ENCODE peak calls at places on chromosomes 3 and 15, in four cellular contexts. O is OCI-LY7, H is prostate gland, X is lung. R is an unnamed sample. For H3K4me1, the result is how much of the 10 kb centered on the place peaks cover.

GRCh38 chr3:38005076-38006020 is 14.8 kb downstream of the VILL start:
- DNase-seq in O (no peak), H (peak), X (no peak), R (no peak)

GRCh38 chr3:48088056-48088748 is 72.0 kb upstream of the MAP4 start:
- DNase-seq in O (peak), H (peak), X (no peak), R (no peak)

GRCh38 chr3:143201066-143201465 is 81.5 kb downstream of the CHST2 start:
- DNase-seq in O (peak), H (no peak), X (no peak), R (no peak)

GRCh38 chr3:123089611-123090301 is 22.9 kb downstream of the PDIA5 start:
- DNase-seq in O (no peak), H (peak), X (no peak), R (no peak)

GRCh38 chr3:131821376-131821775 is 213.4 kb downstream of the CPNE4 start:
- DNase-seq in O (no peak), H (no peak), X (no peak), R (no peak)

GRCh38 chr3:36373084-36373483 is 7.2 kb upstream of the STAC start:
- DNase-seq in O (no peak), H (no peak), X (no peak), R (peak)

GRCh38 chr3:42830437-42831320 is 21.4 kb downstream of the ACKR2 start:
- DNase-seq in O (peak), H (no peak), X (no peak), R (peak)

GRCh38 chr3:60314064-60314463 is 937.2 kb downstream of the FHIT start:
- DNase-seq in O (no peak), H (no peak), X (no peak), R (no peak)

GRCh38 chr15:25883860-25884259 is 20.7 kb upstream of the ATP10A start:
- DNase-seq in O (no peak), H (no peak), X (no peak), R (no peak)

GRCh38 chr3:76383781-76384180 is 598.4 kb upstream of the ZNF717 start:
- DNase-seq in O (no peak), H (no peak), X (no peak), R (no peak)

GRCh38 chr15:45134682-45135604 is 5.1 kb downstream of the DUOX1 start:
- DNase-seq in O (no peak), H (no peak), X (no peak), R (no peak)

GRCh38 chr3:196202516-196202970 is 8.7 kb downstream of the ZDHHC19 start:
- DNase-seq in O (no peak), H (no peak), X (peak), R (no peak)

GRCh38 chr3:155572085-155572484 is 172.8 kb downstream of the PLCH1 start:
- DNase-seq in O (no peak), H (no peak), X (no peak), R (no peak)

GRCh38 chr15:63915209-63915887 is 81.6 kb upstream of the HERC1 start:
- DNase-seq in O (no peak), H (no peak), X (no peak), R (peak)
- H3K27ac ChIP-seq in O (no peak), H (no peak), X (no peak), R (no peak)

GRCh38 chr3:58043933-58044332 is 35.7 kb downstream of the FLNB start:
- DNase-seq in O (no peak), H (no peak), X (no peak), R (no peak)
- H3K4me1 ChIP-seq in O (under half), H (under half), X (under half), R (under half)

GRCh38 chr3:177567833-177568232 is 370.6 kb upstream of the TBL1XR1 start:
- DNase-seq in O (no peak), H (no peak), X (no peak), R (peak)

GRCh38 chr3:177569823-177570657 is 372.8 kb upstream of the TBL1XR1 start:
- DNase-seq in O (no peak), H (no peak), X (no peak), R (peak)

GRCh38 chr3:177571271-177571972 is 374.1 kb upstream of the TBL1XR1 start:
- DNase-seq in O (no peak), H (no peak), X (no peak), R (no peak)

GRCh38 chr3:177565981-177566380 is 368.7 kb upstream of the TBL1XR1 start:
- DNase-seq in O (no peak), H (no peak), X (no peak), R (peak)

DNA sequence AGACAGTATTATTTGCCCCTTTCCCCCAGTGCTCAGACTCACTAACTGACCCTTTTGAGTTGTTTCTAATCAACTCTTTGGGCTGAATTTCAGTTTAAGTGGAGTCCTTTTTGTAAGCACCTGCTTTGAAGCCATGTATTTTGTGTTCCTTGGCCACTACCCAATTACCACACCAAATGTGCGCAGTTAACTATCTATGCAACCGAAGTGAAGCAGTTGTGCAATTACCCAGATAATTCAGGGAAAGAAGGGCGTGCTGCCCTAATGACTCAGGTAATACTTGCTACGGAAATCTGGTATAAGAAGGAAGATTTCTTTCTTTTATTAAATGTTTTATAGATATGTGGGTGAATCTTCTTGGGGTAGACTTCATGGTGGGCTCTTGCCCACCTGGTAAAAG is 371.9 kb upstream of the TBL1XR1 start:
- DNase-seq in O (no peak), H (no peak), X (no peak), R (no peak)
- TF ChIP-seq CTCF in O (no peak), H (no peak), X (no peak), R (no peak)

DNA sequence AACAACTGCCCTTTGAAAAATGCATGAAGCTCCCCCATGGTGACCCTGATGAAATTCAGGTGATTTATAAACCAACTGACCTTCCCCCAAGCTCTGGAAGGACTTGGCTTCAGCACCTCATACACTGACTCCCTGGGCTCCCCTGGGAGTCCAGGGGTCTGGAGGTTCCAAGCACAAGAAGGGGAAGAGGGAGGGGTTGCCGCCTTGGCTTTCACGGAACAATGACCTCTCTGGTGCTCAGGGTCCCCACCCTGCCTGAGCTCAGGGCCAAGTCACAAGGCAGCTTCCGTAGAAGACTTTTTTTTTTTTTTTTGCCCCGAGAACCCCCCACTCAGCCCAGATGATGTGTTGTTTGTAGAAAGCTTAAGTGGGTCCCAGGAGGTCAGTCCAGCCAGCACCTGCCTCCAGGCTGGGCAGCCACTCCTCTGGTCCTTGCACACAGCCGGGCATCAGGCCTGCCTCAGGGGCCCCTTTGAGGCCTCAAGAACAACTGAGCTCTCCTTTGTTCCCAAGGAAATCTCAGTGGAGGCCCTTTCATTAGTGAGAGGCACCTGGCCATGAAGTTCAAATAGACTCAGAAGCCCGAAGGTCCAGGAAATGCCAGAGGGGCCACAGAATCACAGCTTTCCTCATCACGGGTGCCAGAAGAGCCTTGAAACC is 14.0 kb upstream of the ALAS1 start:
- DNase-seq in O (no peak), H (no peak), X (no peak), R (no peak)
- H3K27ac ChIP-seq in O (no peak), H (no peak), X (peak), R (no peak)

GRCh38 chr3:39067286-39067685 is 15.5 kb downstream of the WDR48 start:
- DNase-seq in O (no peak), H (no peak), X (no peak), R (peak)

GRCh38 chr3:39063143-39063542 is 11.3 kb downstream of the WDR48 start:
- DNase-seq in O (no peak), H (no peak), X (no peak), R (no peak)

GRCh38 chr3:39062180-39062579 is 10.4 kb downstream of the WDR48 start:
- DNase-seq in O (no peak), H (no peak), X (no peak), R (no peak)

GRCh38 chr3:39065197-39065596 is 13.4 kb downstream of the WDR48 start:
- DNase-seq in O (peak), H (no peak), X (no peak), R (peak)

DNA sequence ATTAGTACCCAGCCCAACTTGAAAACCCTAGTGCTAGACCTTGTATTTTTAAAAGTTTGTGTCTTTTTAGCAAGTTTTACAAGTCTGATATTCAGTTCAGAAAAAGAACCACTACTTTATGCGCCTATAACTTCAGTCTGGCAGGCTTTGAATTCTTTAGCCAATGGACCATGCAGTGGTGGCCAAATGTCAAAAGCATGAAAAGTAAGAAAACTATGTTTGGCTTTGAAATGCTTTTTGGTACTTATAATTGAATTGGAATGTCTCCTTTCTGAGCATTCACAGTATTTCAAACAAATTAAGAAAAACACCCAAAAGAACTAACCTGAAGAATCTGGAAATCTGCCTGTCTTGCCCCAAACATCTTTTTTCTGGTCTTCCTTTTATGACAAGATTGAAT is 12.8 kb downstream of the WDR48 start:
- DNase-seq in O (no peak), H (no peak), X (no peak), R (no peak)
- H3K4me1 ChIP-seq in O (under half), H (under half), X (under half), R (under half)

DNA sequence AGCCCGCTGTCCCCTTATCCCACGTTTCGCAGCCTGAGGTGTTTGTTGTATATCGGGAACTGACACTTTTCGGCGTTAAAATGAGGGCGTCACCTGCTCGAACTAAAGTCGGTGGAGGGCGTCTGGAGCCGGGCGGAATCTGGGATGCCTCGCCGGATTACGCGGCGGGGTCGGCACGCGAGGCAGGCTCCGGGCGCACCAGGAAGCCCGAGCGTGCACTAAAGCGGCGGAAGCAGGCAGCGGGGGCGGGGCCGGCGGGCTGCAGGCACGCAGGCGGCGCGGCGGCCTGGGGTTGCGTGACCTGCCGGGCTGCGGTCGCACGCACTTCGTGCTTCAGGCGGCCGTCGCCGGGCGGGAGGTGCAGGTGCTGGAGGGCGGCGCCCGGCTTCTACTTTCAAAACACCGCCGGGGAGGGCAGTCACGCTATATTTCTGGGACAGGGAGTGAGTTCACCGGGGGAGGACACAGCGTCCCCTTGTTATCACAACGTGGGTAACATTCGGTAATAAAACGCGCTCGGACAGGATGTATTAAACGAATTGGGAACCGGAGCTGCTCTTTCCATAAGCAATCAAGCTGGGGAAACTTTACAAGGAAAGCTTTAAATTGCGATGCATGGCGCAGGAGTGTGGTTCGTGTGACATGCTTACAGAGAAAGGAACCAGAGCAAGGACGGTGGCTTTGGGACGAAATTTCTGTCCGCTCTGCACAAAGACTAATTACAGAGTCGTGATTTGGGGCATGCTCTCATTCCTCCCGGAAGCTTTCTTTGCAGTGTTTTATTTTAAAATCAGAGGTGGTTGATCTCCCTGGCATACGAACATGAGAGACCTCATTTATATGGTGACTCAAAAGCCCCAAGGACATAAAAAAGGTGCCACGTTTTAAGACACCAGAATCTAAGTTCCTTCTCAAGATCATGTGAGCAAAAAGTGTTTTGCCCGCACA is 9.1 kb upstream of the LEKR1 start:
- DNase-seq in O (peak), H (peak), X (peak), R (peak)
- TF ChIP-seq CTCF in O (no peak), H (no peak), X (no peak), R (peak)

DNA sequence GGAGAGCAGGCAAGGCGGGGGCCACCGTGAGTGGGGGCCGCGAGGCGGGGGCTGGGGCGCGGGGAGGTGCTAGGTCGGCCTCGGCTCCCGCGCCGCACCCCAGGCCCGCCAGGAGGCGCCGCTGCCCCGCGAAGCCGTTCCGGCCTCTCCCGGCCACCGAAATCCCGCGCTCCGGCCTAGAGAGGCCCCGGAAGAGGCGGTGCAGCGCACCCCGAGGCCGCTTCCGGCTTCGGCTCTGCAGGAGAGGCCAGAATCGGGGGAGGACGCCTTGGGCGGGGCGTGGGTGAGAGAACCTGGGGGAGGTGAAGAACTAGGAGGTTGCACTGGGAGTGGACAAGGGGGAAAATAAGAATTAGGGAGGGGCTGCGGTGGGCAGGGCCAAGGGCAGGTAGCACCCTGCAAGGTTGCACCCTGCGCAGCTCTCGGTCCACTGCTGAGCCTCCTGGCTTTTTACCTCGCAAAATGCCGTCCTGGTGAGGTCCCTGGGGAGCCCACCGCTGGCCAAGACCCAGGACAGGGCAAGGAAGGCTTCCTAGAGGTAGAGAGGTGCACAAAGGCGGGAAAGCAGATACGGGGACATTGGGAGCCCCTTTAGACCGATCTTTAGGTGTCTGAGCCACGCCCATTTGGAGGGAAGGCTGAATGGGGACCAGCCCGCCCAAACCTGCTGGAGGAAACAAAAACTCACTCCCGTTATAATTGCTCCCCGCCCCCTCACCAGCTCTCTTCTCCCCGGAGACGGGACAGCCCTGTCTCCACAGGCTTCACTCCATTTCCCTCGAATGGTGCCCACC is 8.4 kb upstream of the GNAI2 start:
- DNase-seq in O (peak), H (peak), X (peak), R (peak)
- H3K27ac ChIP-seq in O (peak), H (peak), X (peak), R (peak)

GRCh38 chr15:85404156-85404921 is 23.9 kb downstream of the AKAP13 start:
- DNase-seq in O (peak), H (no peak), X (no peak), R (no peak)
- H3K4me1 ChIP-seq in O (half or more), H (under half), X (half or more), R (under half)

DNA sequence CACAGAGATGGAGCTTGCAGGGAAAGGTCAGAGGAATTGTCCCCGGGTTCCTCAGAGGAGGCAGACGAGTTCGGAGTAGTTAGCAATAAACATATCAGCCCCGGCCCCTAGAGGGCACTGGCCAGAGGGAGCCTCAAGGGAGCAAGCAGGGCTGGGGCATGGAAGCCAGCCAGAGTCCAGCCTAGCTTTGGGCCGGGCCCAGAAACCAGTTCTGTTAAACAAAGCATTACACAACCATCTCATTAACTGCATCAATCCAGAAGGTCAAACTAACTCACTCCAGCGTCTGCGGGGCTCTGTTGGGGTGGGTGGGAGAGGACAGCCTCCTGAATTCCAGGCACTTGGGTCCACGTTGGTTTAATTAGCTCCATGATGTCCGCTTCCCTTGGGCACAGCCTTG is 41.0 kb upstream of the IREB2 start:
- DNase-seq in O (peak), H (peak), X (peak), R (no peak)
- TF ChIP-seq CTCF in O (peak), H (no peak), X (no peak), R (peak)